ENCODE peak calls at places on chromosomes 6 and 20, in ten cellular contexts. P is SJCRH30; J is NCI-H774; Q is spleen; D is A549; F is stimulated activated CD4-positive, alpha-beta T cell treated with anti-CD3 and anti-CD28 coated beads, Interleukin-15, amount 100 ng/mL, for 1 hour; G is NCI-H510A treated with DMSO at 0.1 percent for 48 hours; E is HFF-Myc; H is activated T-helper 1 cell treated with anti-CD3 and anti-CD28 coated beads, Interleukin-2, amount 50 U/mL, for 16 hours; N is HEK293T. C is an unnamed sample.

GRCh38 chr6:140846518-140847277 is 1286.0 kb upstream of the GJE1 start:
- DNase-seq in H (no peak), F (no peak), Q (no peak), P (no peak), D (no peak), N (no peak), E (no peak), G (no peak), J (no peak), C (no peak)

GRCh38 chr6:89734526-89734925 is 85.1 kb downstream of the MDN1 start:
- DNase-seq in E (no peak), H (no peak), F (no peak), J (no peak), P (no peak), Q (no peak), N (no peak), G (no peak), D (no peak), C (no peak)

GRCh38 chr6:144195671-144196070 is 45.4 kb downstream of the STX11 start:
- DNase-seq in N (no peak), P (peak), D (no peak), G (no peak), J (no peak), E (peak), H (no peak), F (no peak), Q (no peak), C (no peak)

GRCh38 chr6:118372413-118372812 is 175.7 kb upstream of the PLN start:
- DNase-seq in F (no peak), Q (no peak), N (no peak), P (peak), J (peak), D (no peak), H (no peak), G (no peak), E (no peak), C (peak)

GRCh38 chr6:129236110-129236509 is 353.2 kb downstream of the LAMA2 start:
- DNase-seq in P (no peak), F (no peak), Q (no peak), H (no peak), E (no peak), J (no peak), D (no peak), N (no peak), G (no peak), C (no peak)

GRCh38 chr6:160201056-160201455 is 57.6 kb downstream of the SLC22A2 start:
- DNase-seq in P (peak), G (no peak), Q (no peak), N (no peak), H (no peak), F (no peak), E (no peak), D (no peak), J (no peak), C (no peak)

GRCh38 chr20:1215386-1216170 is 10.3 kb upstream of the RAD21L1 start:
- DNase-seq in D (no peak), E (no peak), F (no peak), G (no peak), Q (no peak), H (no peak), P (no peak), J (no peak), N (no peak), C (no peak)

GRCh38 chr6:137332637-137333228 is 113.5 kb upstream of the IFNGR1 start:
- DNase-seq in N (no peak), E (no peak), H (no peak), D (no peak), G (no peak), P (no peak), F (no peak), J (no peak), Q (no peak), C (no peak)

GRCh38 chr20:36461600-36462439 is 79.5 kb upstream of the MYL9 start:
- DNase-seq in Q (peak), D (no peak), N (peak), G (peak), J (no peak), E (no peak), H (no peak), P (peak), F (no peak), C (peak)

GRCh38 chr6:79586548-79586947 is 44.6 kb upstream of the SH3BGRL2 start:
- DNase-seq in G (no peak), H (no peak), N (peak), F (no peak), P (peak), D (peak), E (no peak), Q (no peak), J (no peak), C (no peak)

GRCh38 chr6:170101281-170102035 is 189.4 kb downstream of the DLL1 start:
- DNase-seq in Q (peak), N (no peak), D (no peak), G (no peak), H (peak), F (no peak), P (no peak), E (no peak), J (no peak), C (peak)

GRCh38 chr6:169428532-169428931 is 174.9 kb upstream of the THBS2 start:
- DNase-seq in D (no peak), N (no peak), Q (no peak), H (no peak), G (peak), F (no peak), J (peak), P (peak), E (no peak), C (no peak)

GRCh38 chr20:20752712-20753111 is 40.3 kb upstream of the RALGAPA2 start:
- DNase-seq in N (no peak), D (no peak), F (no peak), G (peak), E (no peak), Q (no peak), P (no peak), J (no peak), H (no peak), C (no peak)

GRCh38 chr6:102402635-102403329 is 1009.3 kb downstream of the GRIK2 start:
- DNase-seq in H (no peak), D (no peak), Q (no peak), P (no peak), E (no peak), F (no peak), J (no peak), N (no peak), G (no peak), C (no peak)

GRCh38 chr6:35224720-35225119 is 11.0 kb downstream of the SCUBE3 start:
- DNase-seq in Q (no peak), H (no peak), G (no peak), D (no peak), N (no peak), F (no peak), J (no peak), E (no peak), P (no peak), C (no peak)

GRCh38 chr20:10412591-10413408 is 21.2 kb downstream of the MKKS start:
- DNase-seq in G (no peak), N (no peak), E (no peak), Q (no peak), H (no peak), F (no peak), P (no peak), J (no peak), D (peak), C (no peak)

GRCh38 chr20:17627101-17627950 is 54.7 kb downstream of the RRBP1 start:
- DNase-seq in P (no peak), J (no peak), N (no peak), D (no peak), G (no peak), E (no peak), Q (peak), H (no peak), F (no peak), C (no peak)

GRCh38 chr6:1606533-1607235 is 3.0 kb upstream of the FOXC1 start:
- DNase-seq in D (no peak), G (no peak), N (peak), J (no peak), E (no peak), Q (peak), P (no peak), F (no peak), H (no peak), C (no peak)

GRCh38 chr6:133804263-133804662 is 84.7 kb upstream of the TCF21 start:
- DNase-seq in G (no peak), P (no peak), N (no peak), E (no peak), D (no peak), H (no peak), Q (no peak), F (no peak), J (no peak), C (no peak)

GRCh38 chr20:59176812-59177211 is 13.2 kb downstream of the ZNF831 start:
- DNase-seq in F (no peak), G (no peak), E (no peak), D (no peak), Q (no peak), P (no peak), J (no peak), H (no peak), N (no peak), C (no peak)

GRCh38 chr6:35302604-35303218 is 5.1 kb downstream of the DEF6 start:
- DNase-seq in H (peak), P (peak), G (peak), E (no peak), D (no peak), N (no peak), F (peak), Q (peak), J (no peak), C (peak)

GRCh38 chr6:156719720-156720563 is 57.2 kb upstream of the ARID1B start:
- DNase-seq in D (peak), G (peak), Q (peak), N (no peak), E (peak), F (peak), J (peak), P (no peak), H (peak), C (peak)

C was measured in cardiac septum.